ENCODE peak calls at places on chromosomes 3 and 15, in four cellular contexts. B is activated B cell treated with CpG ODN at 0.5 μM for 24 hours, Z is A549, N is astrocyte of the spinal cord. F is an unnamed sample.

GRCh38 chr3:97670952-97671351 is 93.6 kb upstream of the ARL6 start:
- DNase-seq in B (no peak), Z (no peak), N (no peak), F (no peak)

GRCh38 chr15:99015677-99016568 is 8.3 kb upstream of the PGPEP1L start:
- DNase-seq in B (no peak), Z (peak), N (no peak), F (no peak)

GRCh38 chr3:16460886-16461285 is 52.6 kb downstream of the RFTN1 start:
- DNase-seq in B (no peak), Z (no peak), N (no peak), F (no peak)

GRCh38 chr3:46670891-46671427 is 22.5 kb downstream of the ALS2CL start:
- DNase-seq in B (no peak), Z (no peak), N (no peak), F (peak)

GRCh38 chr15:90099072-90099867 is 3.0 kb downstream of the IDH2 start:
- DNase-seq in B (no peak), Z (no peak), N (no peak), F (no peak)

GRCh38 chr3:52471371-52472238 is 16.2 kb downstream of the NISCH start:
- DNase-seq in B (peak), Z (peak), N (peak), F (no peak)

GRCh38 chr3:13332158-13332557 is 88.0 kb downstream of the NUP210 start:
- DNase-seq in B (peak), Z (no peak), N (no peak), F (no peak)

GRCh38 chr3:7260975-7261374 is 400.1 kb downstream of the GRM7 start:
- DNase-seq in B (no peak), Z (no peak), N (no peak), F (no peak)

GRCh38 chr3:179227349-179227748 is 23.6 kb downstream of the KCNMB3 start:
- DNase-seq in B (no peak), Z (no peak), N (peak), F (no peak)

GRCh38 chr3:184525337-184526157 is 36.0 kb upstream of the EPHB3 start:
- DNase-seq in B (peak), Z (no peak), N (no peak), F (no peak)

GRCh38 chr15:85504739-85505676 is 124.6 kb downstream of the AKAP13 start:
- DNase-seq in B (no peak), Z (peak), N (peak), F (no peak)

GRCh38 chr15:82298520-82298919 is 35.9 kb downstream of the SAXO2 start:
- DNase-seq in B (no peak), Z (no peak), N (no peak), F (no peak)

GRCh38 chr15:58545307-58546065 is 113.7 kb downstream of the LIPC start:
- DNase-seq in B (no peak), Z (no peak), N (peak), F (no peak)

GRCh38 chr3:25424238-25425013 is 3.6 kb upstream of the RARB start:
- DNase-seq in B (no peak), Z (peak), N (peak), F (no peak)

GRCh38 chr15:73474785-73475184 is 31.8 kb downstream of the REC114 start:
- DNase-seq in B (no peak), Z (no peak), N (no peak), F (no peak)

GRCh38 chr3:138686771-138687221 is 78.2 kb downstream of the FAIM start:
- DNase-seq in B (no peak), Z (peak), N (peak), F (no peak)

GRCh38 chr3:52124126-52124525 is 30.1 kb downstream of the POC1A start:
- DNase-seq in B (no peak), Z (no peak), N (no peak), F (no peak)

DNA sequence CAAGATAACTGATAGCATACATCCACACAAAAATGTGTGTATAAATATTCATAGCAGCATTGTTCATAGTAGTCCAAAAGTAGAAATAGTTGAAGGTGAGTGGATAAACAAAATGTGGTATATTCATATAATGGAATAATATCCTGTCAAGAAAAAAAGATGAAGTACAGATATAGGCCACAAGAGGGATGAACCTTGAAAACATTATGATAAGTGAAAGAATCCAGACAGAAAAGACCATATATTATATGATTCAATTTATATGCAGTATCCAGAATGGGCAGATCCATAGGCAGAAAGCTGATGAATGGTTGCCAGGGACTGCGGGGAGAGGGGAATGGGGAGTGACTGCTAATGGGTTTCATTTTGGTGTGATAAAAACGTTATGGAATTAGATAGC is 54.3 kb upstream of the TNIK start:
- DNase-seq in B (no peak), Z (no peak), N (no peak), F (no peak)
- TF ChIP-seq CTCF in B (no peak), Z (no peak), N (no peak), F (peak)

GRCh38 chr15:36208868-36209582 is 370.4 kb upstream of the CDIN1 start:
- DNase-seq in B (no peak), Z (no peak), N (peak), F (no peak)
- TF ChIP-seq CTCF in B (no peak), Z (no peak), N (peak), F (no peak)

DNA sequence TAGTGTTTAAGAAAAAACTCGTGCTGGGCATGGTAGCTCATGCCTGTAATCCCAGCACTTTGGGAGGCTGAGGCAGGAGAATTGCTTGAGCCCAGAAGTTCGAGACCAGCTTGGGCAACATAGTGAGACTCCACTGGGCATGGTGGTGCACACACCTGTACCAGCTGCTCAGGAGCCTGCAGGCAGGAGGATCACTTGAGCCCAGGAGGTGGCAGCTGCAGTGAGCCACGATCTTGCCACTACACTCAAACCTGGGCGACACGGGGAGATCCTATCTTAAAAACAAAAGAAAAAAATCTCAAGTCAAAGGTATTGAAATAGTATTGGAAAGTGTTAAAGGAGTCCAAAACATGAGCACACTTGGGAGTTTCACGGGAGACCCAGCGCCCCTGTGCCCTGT is 14.0 kb downstream of the KLF13 start:
- DNase-seq in B (no peak), Z (no peak), N (no peak), F (no peak)
- TF ChIP-seq CTCF in B (no peak), Z (no peak), N (no peak), F (no peak)

DNA sequence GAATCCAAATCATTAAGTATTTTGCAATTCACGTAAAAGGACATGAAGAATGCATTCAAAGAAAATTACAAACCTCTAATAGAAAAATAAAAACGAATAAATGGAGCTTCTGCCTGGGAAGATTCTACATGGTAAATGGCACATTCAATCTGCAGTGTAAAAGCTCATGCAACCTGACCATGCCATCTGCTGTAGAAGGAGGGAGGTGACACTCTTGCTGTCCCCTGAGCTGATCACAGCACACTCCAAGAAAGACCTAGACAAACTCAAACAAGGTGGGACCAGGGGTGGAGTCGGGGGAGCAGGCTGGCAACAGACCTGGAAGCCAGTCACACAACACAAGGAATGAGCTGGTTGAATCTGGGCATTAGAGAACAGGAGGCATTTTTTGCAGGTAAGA is 101.8 kb downstream of the BDH1 start:
- DNase-seq in B (no peak), Z (peak), N (no peak), F (no peak)
- TF ChIP-seq CTCF in B (no peak), Z (peak), N (peak), F (no peak)

GRCh38 chr3:123644358-123644757 is 59.5 kb upstream of the HACD2 start:
- DNase-seq in B (no peak), Z (no peak), N (no peak), F (no peak)
- TF ChIP-seq CTCF in B (no peak), Z (no peak), N (no peak), F (no peak)

DNA sequence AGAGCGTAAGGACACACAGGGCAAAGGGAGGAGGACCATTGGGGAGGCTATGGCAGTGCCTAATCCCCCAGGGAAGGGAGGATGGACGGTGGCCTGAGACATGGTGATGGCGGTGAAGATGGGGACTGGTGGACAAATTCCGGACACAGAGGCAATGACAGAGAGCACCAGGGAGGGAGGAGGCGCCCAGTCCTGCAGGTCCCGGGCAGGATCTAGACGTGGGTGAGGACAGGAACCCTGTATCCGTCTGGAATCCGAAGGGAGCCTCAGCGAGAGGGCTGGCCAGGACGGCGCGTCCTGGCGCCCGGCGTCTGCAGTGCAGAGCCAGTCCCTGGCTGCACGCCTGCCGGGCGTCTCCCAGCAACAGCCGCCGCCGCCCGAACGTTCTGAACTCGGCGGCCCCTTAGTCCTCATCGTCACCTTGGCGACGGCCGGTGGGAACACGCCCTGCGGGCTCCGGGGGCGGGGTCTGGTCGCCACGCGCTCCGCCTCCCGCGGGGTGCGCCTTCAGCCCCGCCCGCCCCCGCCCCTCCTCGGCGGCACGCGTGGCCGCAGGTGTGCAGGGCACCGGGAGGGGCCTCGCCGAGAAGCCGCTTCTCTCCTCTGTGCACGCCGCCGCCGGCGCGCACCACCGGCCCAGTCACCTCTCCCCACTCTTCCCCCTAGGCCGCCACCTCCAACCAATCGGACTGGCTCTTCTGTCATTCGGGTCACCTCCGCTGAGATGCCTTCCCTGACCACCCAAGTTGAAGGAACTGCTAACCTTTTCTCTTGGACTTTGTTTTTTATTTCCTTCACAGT is 11.6 kb downstream of the XIRP1 start:
- DNase-seq in B (peak), Z (peak), N (peak), F (peak)
- TF ChIP-seq CTCF in B (no peak), Z (no peak), N (peak), F (no peak)